ENCODE peak calls at places on chromosomes 13 and 19, in five cellular contexts. U is prostate gland, G is HCT116, R is breast epithelium, B is K562. A is an unnamed sample.
A peak's percentile ranks its signal among the peaks of the same experiment; 100 is the strongest.

GRCh38 chr13:30113983-30114491 is 193.3 kb downstream of the KATNAL1 start:
- DNase-seq in U (no peak), R (no peak), G (no peak), B (peak; percentile 13), A (no peak)

GRCh38 chr19:15615526-15615925 is 508 bp downstream of the CYP4F8 start:
- DNase-seq in U (no peak), B (no peak), R (peak; percentile 5), G (no peak), A (no peak)

GRCh38 chr13:70183041-70183440 is 74.8 kb upstream of the KLHL1 start:
- DNase-seq in R (no peak), U (no peak), G (no peak), B (no peak), A (no peak)

GRCh38 chr13:42539670-42540069 is 34.3 kb upstream of the TNFSF11 start:
- DNase-seq in B (no peak), G (no peak), R (no peak), U (no peak), A (no peak)

GRCh38 chr13:31747966-31748365 is 8.6 kb downstream of the RXFP2 start:
- DNase-seq in B (no peak), R (no peak), G (no peak), U (no peak), A (no peak)

GRCh38 chr19:45444318-45445041 is 20.8 kb upstream of the ERCC1 start:
- DNase-seq in B (peak; percentile 88), U (peak; percentile 88), G (no peak), R (peak; percentile 94), A (peak; percentile 68)

GRCh38 chr13:40490086-40490723 is 176.2 kb downstream of the FOXO1 start:
- DNase-seq in G (no peak), B (no peak), R (no peak), U (no peak), A (no peak)

GRCh38 chr13:72379581-72379980 is 347.8 kb downstream of the MZT1 start:
- DNase-seq in G (no peak), U (no peak), R (no peak), B (no peak), A (no peak)

GRCh38 chr13:80337011-80337688 is 3.8 kb downstream of the SPRY2 start:
- DNase-seq in B (no peak), R (no peak), U (peak; percentile 19), G (no peak), A (no peak)

GRCh38 chr13:64640002-64640401 is 2590.1 kb downstream of the PCDH9 start:
- DNase-seq in R (no peak), U (no peak), G (no peak), B (no peak), A (no peak)

GRCh38 chr13:113815151-113816058 is 48.5 kb downstream of the GAS6 start:
- DNase-seq in B (no peak), R (no peak), G (peak; percentile 73), U (no peak), A (peak; percentile 89)

GRCh38 chr19:44848036-44848804 is 2.1 kb downstream of the NECTIN2 start:
- DNase-seq in G (no peak), R (peak; percentile 38), B (no peak), U (peak; percentile 21), A (no peak)

GRCh38 chr13:107205318-107206112 is 637.6 kb upstream of the ARGLU1 start:
- DNase-seq in G (no peak), R (peak; percentile 48), U (peak; percentile 29), B (peak; percentile 59), A (peak; percentile 29)

GRCh38 chr13:108352599-108352998 is 83.1 kb downstream of the TNFSF13B start:
- DNase-seq in G (no peak), U (no peak), B (no peak), R (no peak), A (peak; percentile 58)

GRCh38 chr19:51959791-51960190 is 26.8 kb downstream of the ZNF350 start:
- DNase-seq in G (no peak), U (peak; percentile 17), B (no peak), R (no peak), A (no peak)

GRCh38 chr19:16435999-16436650 is 35.6 kb downstream of the EPS15L1 start:
- DNase-seq in U (no peak), G (no peak), R (no peak), B (peak; percentile 33), A (no peak)

GRCh38 chr13:75194717-75195116 is 287.3 kb downstream of the TBC1D4 start:
- DNase-seq in R (no peak), B (no peak), G (no peak), U (no peak), A (no peak)

GRCh38 chr19:19562665-19563347 is 24.7 kb downstream of the CILP2 start:
- DNase-seq in B (no peak), R (no peak), G (no peak), U (no peak), A (no peak)

GRCh38 chr19:51521796-51522195 is 9.7 kb downstream of the SIGLEC6 start:
- DNase-seq in B (no peak), R (no peak), G (no peak), U (no peak), A (no peak)

GRCh38 chr19:2517881-2518601 is 42.1 kb downstream of the GADD45B start:
- DNase-seq in G (no peak), B (no peak), R (no peak), U (no peak), A (no peak)

GRCh38 chr13:84121456-84121855 is 239.2 kb upstream of the SLITRK1 start:
- DNase-seq in G (no peak), B (no peak), U (peak; percentile 5), R (no peak), A (no peak)

GRCh38 chr13:93108111-93108581 is 118.5 kb upstream of the GPC6 start:
- DNase-seq in G (no peak), R (no peak), U (no peak), B (no peak), A (no peak)

GRCh38 chr13:108960006-108960405 is 330.6 kb downstream of the MYO16 start:
- DNase-seq in R (no peak), G (no peak), U (no peak), B (no peak), A (no peak)

GRCh38 chr13:73336789-73337188 is 278.0 kb downstream of the KLF5 start:
- DNase-seq in B (no peak), R (no peak), G (no peak), U (no peak), A (no peak)

GRCh38 chr19:38685666-38686529 is 38.4 kb downstream of the ACTN4 start:
- DNase-seq in B (no peak), G (peak; percentile 28), U (no peak), R (no peak), A (no peak)

GRCh38 chr13:35475960-35476943 is at the start of gene MAB21L1:
- DNase-seq in U (peak; percentile 30), B (no peak), R (peak; percentile 49), G (no peak), A (peak; percentile 45)

GRCh38 chr19:39352549-39353285 is 10.5 kb downstream of the SAMD4B start:
- DNase-seq in R (no peak), B (no peak), U (no peak), G (no peak), A (no peak)

DNA sequence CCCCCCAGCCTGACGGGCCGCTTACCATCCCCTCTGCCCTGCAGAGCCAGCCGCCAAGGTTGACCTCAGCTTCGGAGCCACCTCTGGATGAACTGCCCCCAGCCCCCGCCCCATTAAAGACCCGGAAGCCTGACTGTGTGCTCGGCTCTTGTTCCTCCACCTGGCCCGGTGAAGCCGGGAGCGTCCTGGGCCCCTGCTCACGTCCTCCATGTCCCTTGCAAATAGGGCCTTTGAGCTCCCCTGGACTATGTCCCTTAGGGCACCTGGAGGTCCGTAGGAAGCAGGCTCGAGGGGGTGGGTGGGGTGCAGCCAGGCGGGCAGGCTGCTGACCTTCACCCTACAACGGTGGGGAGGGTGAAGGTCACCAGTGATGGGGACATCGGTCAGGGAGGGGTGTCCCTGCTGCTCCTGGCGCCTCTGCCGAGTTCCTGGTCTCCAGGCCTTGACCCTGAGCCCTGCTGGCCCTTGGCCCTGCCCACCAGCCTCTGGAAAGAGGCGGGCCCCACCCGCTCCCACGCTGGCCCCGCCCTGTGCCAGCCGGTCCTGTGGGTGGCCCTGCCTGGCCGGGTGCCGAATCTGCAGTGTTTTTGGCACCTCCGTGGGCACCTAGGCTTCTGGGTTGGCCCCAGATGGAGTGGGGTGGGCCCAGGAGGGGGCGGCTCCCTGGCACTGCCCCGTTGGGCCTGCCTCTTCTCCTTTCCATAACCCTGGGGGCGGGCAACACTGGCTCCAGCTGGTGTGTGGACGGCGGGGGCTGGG is 3.3 kb downstream of the ATP5F1D start:
- DNase-seq in U (peak; percentile 56), R (no peak), B (no peak), G (no peak), A (no peak)
- TF ChIP-seq POLR2AphosphoS5 in U (peak; percentile 12), R (no peak), B (no peak), G (peak; percentile 29), A (no peak)

DNA sequence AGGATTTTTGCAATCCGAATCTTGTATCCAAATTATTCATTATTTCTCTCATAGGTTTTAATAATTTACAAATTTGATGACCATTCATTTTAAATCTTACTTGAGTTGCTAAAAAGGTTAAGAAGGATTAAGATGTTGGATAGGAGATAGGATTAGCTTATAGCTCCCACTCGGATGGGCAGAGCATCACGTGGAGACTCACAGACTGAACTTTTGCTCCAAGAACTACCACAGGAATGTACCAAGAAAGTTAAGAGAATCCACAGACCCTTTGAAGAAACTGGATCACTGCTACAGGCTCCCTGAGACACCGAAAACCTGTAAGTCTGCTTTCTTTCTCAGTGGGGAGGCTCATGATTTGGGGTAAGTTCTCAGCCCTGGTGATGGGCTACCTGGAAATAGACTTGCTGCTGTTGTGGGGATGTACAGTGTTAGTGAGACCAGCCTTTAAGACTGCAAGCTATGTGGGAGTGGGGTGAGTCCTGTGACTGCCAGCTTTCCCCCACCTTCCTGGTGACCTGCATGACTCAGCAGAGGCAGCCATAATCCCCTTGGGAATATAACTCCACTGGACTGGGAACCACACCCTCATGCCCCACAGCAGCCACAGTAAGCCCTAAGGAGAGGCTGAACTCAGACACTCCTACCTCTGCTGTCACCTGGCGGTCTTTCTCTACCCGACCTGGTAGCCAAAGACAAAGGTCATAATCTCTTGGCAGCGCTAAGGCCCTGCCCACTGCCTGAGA is 1458.0 kb downstream of the OLFM4 start:
- DNase-seq in G (no peak), U (no peak), R (no peak), B (no peak), A (no peak)
- TF ChIP-seq POLR2AphosphoS5 in G (no peak), U (no peak), R (no peak), B (no peak), A (no peak)

GRCh38 chr19:21138130-21138529 is 3.7 kb upstream of the ZNF431 start:
- DNase-seq in G (no peak), U (no peak), B (no peak), R (no peak), A (no peak)
- TF ChIP-seq POLR2AphosphoS5 in G (no peak), U (no peak), B (no peak), R (no peak), A (no peak)

GRCh38 chr19:6773323-6773931 is 919 bp downstream of the VAV1 start:
- DNase-seq in U (no peak), G (no peak), R (no peak), B (peak; percentile 35), A (peak; percentile 82)

GRCh38 chr19:6769006-6769637 is 1.9 kb upstream of the SH2D3A start:
- DNase-seq in U (no peak), B (peak; percentile 64), R (no peak), G (no peak), A (peak; percentile 18)

GRCh38 chr19:6774821-6775707 is 2.6 kb downstream of the VAV1 start:
- DNase-seq in B (no peak), G (no peak), R (no peak), U (no peak), A (peak; percentile 83)

GRCh38 chr19:6772866-6773322 is 386 bp downstream of the VAV1 start:
- DNase-seq in R (no peak), G (no peak), B (no peak), U (no peak), A (no peak)

GRCh38 chr19:6772028-6772865 is at the start of gene VAV1:
- DNase-seq in U (peak; percentile 27), B (peak; percentile 79), G (no peak), R (no peak), A (peak; percentile 91)
- TF ChIP-seq POLR2AphosphoS5 in U (no peak), B (no peak), G (no peak), R (no peak), A (peak; percentile 84)